ENCODE peak calls at places on chromosome X, in six cellular contexts. L is adrenal gland, K is heart left ventricle, D is iPS DF 6.9, G is OCI-LY7, E is lower lobe of right lung. J is an unnamed sample. For H3K36me3, the result is how much of the 10 kb centered on the place peaks cover.

GRCh38 chrX:25084446-25084845 is 68.7 kb upstream of the ARX start:
- DNase-seq in L (no peak), K (no peak), D (no peak), G (no peak), E (no peak), J (no peak)

GRCh38 chrX:26783512-26784225 is 567.7 kb downstream of the MAGEB5 start:
- DNase-seq in L (peak), K (no peak), D (peak), G (peak), E (no peak), J (no peak)

GRCh38 chrX:38561951-38562719 is 793 bp downstream of the TSPAN7 start:
- DNase-seq in L (peak), K (peak), D (no peak), G (no peak), E (peak), J (peak)

GRCh38 chrX:74656079-74656745 is 41.8 kb upstream of the RLIM start:
- DNase-seq in L (no peak), K (no peak), D (no peak), G (no peak), E (no peak), J (no peak)

GRCh38 chrX:108347800-108348199 is 90.4 kb downstream of the COL4A6 start:
- DNase-seq in L (no peak), K (no peak), D (no peak), G (no peak), E (no peak), J (no peak)

GRCh38 chrX:126900937-126901336 is 81.4 kb downstream of the PRR32 start:
- DNase-seq in L (no peak), K (peak), D (no peak), G (no peak), E (no peak), J (no peak)

GRCh38 chrX:25156323-25156722 is 140.6 kb upstream of the ARX start:
- DNase-seq in L (no peak), K (no peak), D (no peak), G (no peak), E (no peak), J (no peak)

GRCh38 chrX:74546984-74547383 is 67.4 kb downstream of the RLIM start:
- DNase-seq in L (no peak), K (no peak), D (no peak), G (no peak), E (no peak), J (no peak)

GRCh38 chrX:16646366-16647168 is 3.4 kb upstream of the S100G start:
- DNase-seq in L (no peak), K (no peak), D (no peak), G (no peak), E (no peak), J (no peak)

GRCh38 chrX:115642304-115642703 is 81.3 kb downstream of the PLS3 start:
- DNase-seq in L (no peak), K (no peak), D (no peak), G (no peak), E (no peak), J (no peak)

GRCh38 chrX:13473666-13474516 is 95.5 kb upstream of the EGFL6 start:
- DNase-seq in L (no peak), K (no peak), D (no peak), G (peak), E (no peak), J (no peak)

GRCh38 chrX:123626962-123627361 is 105.9 kb downstream of the THOC2 start:
- DNase-seq in L (no peak), K (no peak), D (no peak), G (no peak), E (no peak), J (no peak)

GRCh38 chrX:123629502-123629901 is 103.3 kb downstream of the THOC2 start:
- DNase-seq in L (no peak), K (no peak), D (no peak), G (no peak), E (no peak), J (no peak)

GRCh38 chrX:123625952-123626351 is 106.9 kb downstream of the THOC2 start:
- DNase-seq in L (no peak), K (no peak), D (no peak), G (no peak), E (no peak), J (no peak)

DNA sequence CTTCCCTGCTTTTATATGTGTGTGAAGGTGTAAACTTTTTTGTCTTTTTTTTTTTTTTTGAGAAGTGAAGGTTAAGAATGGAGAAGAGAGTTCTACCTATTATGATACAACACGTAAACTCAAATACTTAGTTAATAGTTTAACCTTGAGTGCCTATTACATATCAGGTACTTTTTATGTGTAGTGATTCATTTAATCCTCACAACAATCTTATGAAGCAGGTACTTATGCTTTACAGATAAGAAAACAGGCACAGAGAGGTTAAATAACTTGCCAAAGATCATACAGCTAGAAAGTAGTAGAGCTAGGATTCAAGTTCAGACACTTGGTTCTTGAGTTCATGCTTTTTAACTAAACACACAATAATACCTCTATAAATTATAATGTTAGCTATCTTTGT is 107.4 kb downstream of the THOC2 start:
- DNase-seq in L (no peak), K (no peak), D (no peak), G (no peak), E (no peak), J (no peak)
- H3K36me3 ChIP-seq in L (under half), K (half or more), D (under half), G (half or more), E (half or more), J (under half)

GRCh38 chrX:124194903-124195302 is 137.6 kb upstream of the TEX13D start:
- DNase-seq in L (no peak), K (no peak), D (no peak), G (no peak), E (no peak), J (no peak)

GRCh38 chrX:124194209-124194608 is 138.3 kb upstream of the TEX13D start:
- DNase-seq in L (no peak), K (peak), D (no peak), G (no peak), E (no peak), J (no peak)

GRCh38 chrX:124190440-124190839 is 142.0 kb upstream of the TEX13D start:
- DNase-seq in L (no peak), K (no peak), D (no peak), G (no peak), E (no peak), J (no peak)
- H3K27ac ChIP-seq in L (no peak), K (no peak), D (no peak), G (no peak), E (no peak), J (no peak)

GRCh38 chrX:153870288-153870690 is 15.7 kb downstream of the L1CAM start:
- DNase-seq in L (no peak), K (no peak), D (no peak), G (no peak), E (no peak), J (no peak)

GRCh38 chrX:153868576-153869472 is 17.1 kb downstream of the L1CAM start:
- DNase-seq in L (no peak), K (no peak), D (no peak), G (no peak), E (no peak), J (no peak)

GRCh38 chrX:153870791-153871360 is 15.1 kb downstream of the L1CAM start:
- DNase-seq in L (no peak), K (no peak), D (no peak), G (no peak), E (no peak), J (no peak)

GRCh38 chrX:153871451-153871850 is 14.5 kb downstream of the L1CAM start:
- DNase-seq in L (no peak), K (no peak), D (no peak), G (no peak), E (no peak), J (no peak)

GRCh38 chrX:153869473-153870287 is 16.3 kb downstream of the L1CAM start:
- DNase-seq in L (no peak), K (no peak), D (no peak), G (no peak), E (no peak), J (no peak)
- H3K36me3 ChIP-seq in L (under half), K (under half), D (under half), G (under half), E (under half), J (under half)

DNA sequence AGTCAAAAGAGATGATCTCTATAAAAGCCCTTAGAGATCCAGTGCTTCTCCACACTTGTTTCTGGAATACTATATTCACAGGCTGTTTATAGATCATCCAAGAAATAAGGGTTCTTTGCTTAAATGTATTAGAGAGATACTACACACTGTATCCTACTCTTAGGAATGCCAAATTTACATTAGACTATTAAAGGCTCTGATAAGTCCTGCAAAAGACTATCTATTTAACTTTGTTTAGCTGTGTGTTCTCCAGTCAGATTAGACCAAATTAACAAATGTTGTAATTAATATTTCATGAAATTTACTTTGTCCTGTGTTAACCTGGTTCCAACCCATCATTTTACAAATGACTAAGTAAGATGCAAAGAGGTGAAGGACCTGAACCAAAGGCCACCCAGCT is 260.5 kb upstream of the ZIC3 start:
- DNase-seq in L (no peak), K (no peak), D (no peak), G (no peak), E (no peak), J (no peak)
- H3K27ac ChIP-seq in L (no peak), K (no peak), D (no peak), G (no peak), E (no peak), J (no peak)

GRCh38 chrX:44938111-44938510 is 65.1 kb downstream of the KDM6A start:
- DNase-seq in L (no peak), K (no peak), D (no peak), G (no peak), E (no peak), J (no peak)

GRCh38 chrX:44935640-44936039 is 62.7 kb downstream of the KDM6A start:
- DNase-seq in L (no peak), K (no peak), D (no peak), G (no peak), E (no peak), J (no peak)

GRCh38 chrX:44943007-44943406 is 70.0 kb downstream of the KDM6A start:
- DNase-seq in L (no peak), K (no peak), D (no peak), G (no peak), E (no peak), J (no peak)

GRCh38 chrX:44935172-44935571 is 62.2 kb downstream of the KDM6A start:
- DNase-seq in L (no peak), K (no peak), D (no peak), G (no peak), E (no peak), J (no peak)

GRCh38 chrX:44937606-44938005 is 64.6 kb downstream of the KDM6A start:
- DNase-seq in L (no peak), K (no peak), D (no peak), G (no peak), E (no peak), J (no peak)
- H3K36me3 ChIP-seq in L (under half), K (under half), D (under half), G (under half), E (under half), J (under half)

DNA sequence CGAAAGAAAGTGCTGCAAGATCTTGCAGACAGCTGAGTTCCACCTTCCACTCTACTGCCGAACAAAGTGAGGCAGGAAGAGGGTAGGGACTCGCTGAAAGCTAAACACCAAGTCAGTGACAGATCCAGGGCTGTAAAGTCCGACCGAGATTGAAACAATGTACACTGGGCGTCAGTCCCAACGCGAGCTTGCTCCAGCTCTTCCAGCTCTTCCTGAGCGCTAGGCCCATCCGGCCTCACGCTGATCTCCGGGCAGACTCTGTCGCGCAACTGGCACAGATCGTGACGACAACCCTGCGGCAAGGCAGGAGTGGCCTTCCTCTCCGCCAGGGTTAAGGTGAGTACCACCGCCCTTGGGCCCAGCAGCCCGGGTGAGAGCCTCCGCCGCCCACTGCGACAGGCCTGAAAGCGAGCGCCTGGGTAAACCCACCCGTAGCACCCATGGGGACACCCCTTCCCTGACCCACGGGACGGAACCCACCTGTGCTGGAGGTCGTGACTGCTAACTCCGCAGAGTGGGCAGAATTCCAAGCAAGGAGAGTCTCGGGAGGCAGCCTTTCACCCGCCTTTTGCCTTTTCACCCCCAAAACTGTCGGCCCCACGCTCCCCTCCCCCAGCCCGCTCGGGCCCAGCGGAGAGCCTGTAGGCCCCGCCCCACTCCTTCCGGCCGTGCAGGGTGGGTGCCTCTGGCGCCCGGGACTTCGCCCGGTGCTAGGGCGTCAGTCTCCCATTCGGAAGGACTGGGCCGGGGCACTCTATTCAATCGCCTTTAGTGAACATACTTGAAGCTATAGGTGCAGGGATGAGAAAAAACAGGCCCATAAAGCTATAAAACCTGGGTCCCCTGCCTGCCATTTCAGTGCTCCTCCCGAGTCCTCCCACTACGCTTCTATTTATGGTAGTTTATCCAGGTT is at the start of gene TMLHE:
- DNase-seq in L (peak), K (peak), D (no peak), G (peak), E (peak), J (peak)
- H3K27ac ChIP-seq in L (peak), K (peak), D (no peak), G (peak), E (peak), J (peak)

GRCh38 chrX:132058975-132059374 is 35.9 kb downstream of the STK26 start:
- DNase-seq in L (no peak), K (no peak), D (no peak), G (no peak), E (no peak), J (no peak)

GRCh38 chrX:132059973-132060540 is 37.0 kb downstream of the STK26 start:
- DNase-seq in L (no peak), K (no peak), D (no peak), G (no peak), E (no peak), J (no peak)

GRCh38 chrX:132063862-132064261 is 40.8 kb downstream of the STK26 start:
- DNase-seq in L (no peak), K (no peak), D (no peak), G (no peak), E (no peak), J (no peak)

GRCh38 chrX:132058050-132058449 is 34.9 kb downstream of the STK26 start:
- DNase-seq in L (no peak), K (no peak), D (no peak), G (no peak), E (no peak), J (no peak)
- H3K36me3 ChIP-seq in L (under half), K (under half), D (under half), G (under half), E (under half), J (under half)

DNA sequence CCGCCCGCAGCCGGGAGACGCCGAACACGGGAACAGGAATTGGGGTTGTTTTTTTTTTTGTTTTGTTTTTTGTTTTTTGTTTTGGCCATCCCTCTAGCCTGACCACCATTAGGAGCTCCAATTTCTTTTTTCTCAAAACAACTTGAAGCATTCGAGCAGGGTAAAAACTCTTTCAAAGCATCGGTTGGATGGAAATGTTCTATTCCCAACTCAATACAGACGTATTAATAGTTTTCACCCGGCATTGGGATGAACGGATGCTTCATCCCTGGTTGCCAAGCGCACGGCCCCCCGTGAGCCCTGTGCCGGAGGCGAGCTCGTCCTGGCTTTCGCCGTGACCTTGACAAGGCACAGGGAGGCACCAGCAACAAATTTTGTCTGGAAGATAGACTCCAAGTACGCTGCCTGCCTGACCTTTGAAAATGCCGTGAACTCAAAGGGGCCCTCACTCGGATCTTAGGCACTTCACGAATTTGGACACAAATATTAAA is 352 bp upstream of the MAP3K15 start:
- DNase-seq in L (peak), K (no peak), D (no peak), G (no peak), E (no peak), J (no peak)
- H3K27ac ChIP-seq in L (peak), K (no peak), D (no peak), G (no peak), E (no peak), J (no peak)